ENCODE peak calls at places on chromosomes 4 and X, in four cellular contexts. V, D, L and A are unnamed samples. For H3K4me1, the result is how much of the 10 kb centered on the place peaks cover.

GRCh38 chr4:144666539-144667175 is 20.7 kb downstream of the HHIP start:
- DNase-seq in V (no peak), D (no peak), L (peak), A (no peak)

GRCh38 chrX:119218198-119218597 is 17.9 kb upstream of the PGRMC1 start:
- DNase-seq in V (peak), D (no peak), L (peak), A (no peak)

GRCh38 chr4:42492977-42493376 is 95.7 kb downstream of the SHISA3 start:
- DNase-seq in V (no peak), D (no peak), L (no peak), A (no peak)

GRCh38 chrX:43679778-43680177 is 23.7 kb downstream of the MAOA start:
- DNase-seq in V (no peak), D (no peak), L (peak), A (no peak)

GRCh38 chr4:8157496-8157895 is 1.1 kb downstream of the ABLIM2 start:
- DNase-seq in V (no peak), D (no peak), L (no peak), A (peak)

GRCh38 chr4:20639346-20639745 is 60.9 kb upstream of the PACRGL start:
- DNase-seq in V (no peak), D (no peak), L (no peak), A (no peak)

GRCh38 chr4:67468801-67469200 is 76.5 kb downstream of the CENPC start:
- DNase-seq in V (no peak), D (no peak), L (no peak), A (no peak)

GRCh38 chrX:11423362-11423818 is 130.2 kb downstream of the AMELX start:
- DNase-seq in V (no peak), D (no peak), L (peak), A (peak)

GRCh38 chr4:113952452-113953029 is 26.9 kb downstream of the ARSJ start:
- DNase-seq in V (peak), D (no peak), L (peak), A (no peak)

GRCh38 chr4:89737888-89738287 is 99.1 kb downstream of the SNCA start:
- DNase-seq in V (no peak), D (no peak), L (peak), A (no peak)

GRCh38 chr4:96649536-96649935 is 809.6 kb downstream of the PDHA2 start:
- DNase-seq in V (no peak), D (no peak), L (peak), A (no peak)

GRCh38 chrX:39974228-39974627 is 123.5 kb downstream of the BCOR start:
- DNase-seq in V (no peak), D (no peak), L (no peak), A (no peak)

GRCh38 chr4:1243451-1244080 is 5.4 kb downstream of the CTBP1 start:
- DNase-seq in V (no peak), D (no peak), L (no peak), A (no peak)

GRCh38 chr4:143421609-143422008 is 84.9 kb downstream of the GAB1 start:
- DNase-seq in V (no peak), D (no peak), L (no peak), A (no peak)

GRCh38 chrX:78375894-78376293 is 48.5 kb upstream of the CYSLTR1 start:
- DNase-seq in V (no peak), D (no peak), L (peak), A (no peak)

DNA sequence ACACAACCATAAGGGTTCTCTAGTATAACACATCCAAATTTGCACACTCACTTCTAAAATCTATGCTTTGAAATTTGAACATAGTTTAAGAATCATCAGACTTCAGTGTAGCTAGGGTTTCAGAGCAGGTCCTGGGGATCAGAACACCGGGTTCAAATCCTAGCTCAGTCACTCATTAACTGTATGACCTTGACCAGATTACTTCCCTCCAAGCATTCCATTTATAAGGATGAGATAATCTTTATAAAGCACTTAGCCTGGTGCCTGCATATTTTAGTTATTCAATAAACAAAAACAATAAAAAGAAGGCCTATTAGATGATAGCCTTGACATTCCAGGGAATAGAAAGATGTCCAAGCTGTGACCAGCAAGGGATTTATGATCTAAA is 4.8 kb upstream of the STBD1 start:
- DNase-seq in V (no peak), D (no peak), L (no peak), A (no peak)
- H3K4me3 ChIP-seq in V (no peak), D (no peak), L (no peak), A (no peak)

GRCh38 chr4:137664055-137664405 is 131.7 kb upstream of the PCDH18 start:
- DNase-seq in V (no peak), D (no peak), L (peak), A (no peak)

GRCh38 chr4:137668885-137669284 is 136.6 kb upstream of the PCDH18 start:
- DNase-seq in V (no peak), D (no peak), L (no peak), A (no peak)

GRCh38 chr4:137663376-137664054 is 131.2 kb upstream of the PCDH18 start:
- DNase-seq in V (no peak), D (no peak), L (no peak), A (no peak)

GRCh38 chr4:137660211-137660610 is 127.9 kb upstream of the PCDH18 start:
- DNase-seq in V (no peak), D (no peak), L (no peak), A (no peak)

DNA sequence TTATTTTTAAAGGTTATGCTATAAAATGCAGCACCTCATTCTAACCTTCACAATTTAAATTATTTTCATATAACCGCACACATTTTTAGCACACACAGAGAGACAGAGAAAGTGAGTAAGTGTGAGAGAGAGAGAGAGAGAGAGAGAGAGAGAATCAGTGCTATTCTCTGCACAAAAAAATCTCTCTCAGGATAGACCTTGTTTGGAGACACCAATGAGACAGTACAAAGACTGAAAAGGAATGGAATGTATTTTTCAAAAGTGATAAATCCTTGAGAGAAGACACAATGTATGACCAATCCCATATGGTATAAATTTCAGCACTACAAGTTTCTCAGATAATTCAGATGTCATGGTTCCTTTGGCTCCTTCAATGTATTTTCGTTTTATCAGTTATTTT is 132.1 kb upstream of the PCDH18 start:
- DNase-seq in V (no peak), D (no peak), L (no peak), A (no peak)
- H3K4me1 ChIP-seq in V (under half), D (under half), L (under half), A (under half)

GRCh38 chr4:154399259-154399974 is 92.2 kb downstream of the DCHS2 start:
- DNase-seq in V (peak), D (no peak), L (peak), A (no peak)
- TF ChIP-seq CTCF in V (peak), D (peak), L (peak), A (no peak)

GRCh38 chr4:183337349-183337748 is 15.1 kb upstream of the CLDN24 start:
- DNase-seq in V (no peak), D (no peak), L (no peak), A (no peak)
- H3K4me3 ChIP-seq in V (no peak), D (no peak), L (no peak), A (no peak)

GRCh38 chrX:1468250-1468772 is 15.6 kb upstream of the ASMTL start:
- DNase-seq in V (no peak), D (peak), L (peak), A (no peak)
- H3K4me1 ChIP-seq in V (under half), D (under half), L (under half), A (under half)

DNA sequence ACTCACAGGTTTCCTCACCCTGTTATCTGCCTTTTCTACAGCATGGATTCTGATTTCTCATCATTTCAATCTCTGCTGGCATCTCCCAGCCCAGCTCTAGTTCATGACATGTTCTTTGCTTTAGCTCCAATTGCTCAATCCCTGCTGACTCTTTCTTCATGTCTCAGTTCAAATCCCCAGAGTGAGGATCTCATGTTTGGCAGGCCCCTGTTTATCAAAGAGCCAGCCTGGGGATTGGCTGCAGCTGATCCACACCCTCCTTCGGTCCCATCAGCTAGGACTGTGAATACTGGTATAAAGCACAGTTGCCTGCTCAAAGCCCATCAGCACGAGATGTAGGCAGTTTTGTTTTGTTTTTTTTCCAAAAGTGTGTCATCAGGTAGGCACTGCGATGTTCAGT is 14.4 kb upstream of the CC2D2A start:
- DNase-seq in V (no peak), D (peak), L (no peak), A (peak)
- TF ChIP-seq CTCF in V (no peak), D (no peak), L (no peak), A (no peak)

DNA sequence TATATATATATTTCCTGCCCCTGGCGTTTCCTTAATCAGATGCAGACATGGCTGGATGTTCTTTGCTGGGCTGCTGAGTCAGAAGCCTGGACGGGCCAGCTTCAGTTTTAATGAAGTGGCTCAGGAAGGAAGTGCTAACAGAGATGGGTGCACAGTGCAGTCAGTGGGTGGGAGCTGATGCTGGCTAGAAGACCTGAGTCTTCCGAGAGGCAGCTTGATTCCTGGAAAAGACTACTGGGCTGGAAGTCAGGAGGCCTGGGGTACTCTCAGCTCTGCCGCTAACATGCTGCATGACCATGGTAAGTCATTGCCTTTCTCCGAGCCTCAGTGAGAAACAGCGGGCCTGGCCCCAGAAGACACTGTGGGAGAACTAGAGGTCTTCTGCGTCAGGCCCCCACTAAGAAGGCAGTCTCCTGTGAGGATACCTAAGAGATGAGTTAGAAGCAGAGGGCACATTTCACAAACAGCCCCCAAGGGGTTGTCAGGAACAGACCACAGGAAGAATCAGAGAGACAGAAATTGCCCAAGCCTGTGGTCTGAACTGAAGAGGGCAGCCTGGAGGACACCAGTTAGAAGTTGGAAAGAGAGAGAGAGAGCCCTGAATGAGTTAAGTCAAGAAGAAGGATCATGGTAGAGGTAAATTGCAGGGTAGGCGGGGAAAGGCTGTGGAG is 8.3 kb upstream of the CD40LG start:
- DNase-seq in V (no peak), D (no peak), L (peak), A (no peak)
- H3K4me3 ChIP-seq in V (no peak), D (no peak), L (no peak), A (no peak)